ENCODE peak calls at places on chromosomes 5 and 9, in ten cellular contexts. J, G, F, T, L, X, I, H, K and Y are unnamed samples.

GRCh38 chr5:137195483-137195882 is 303.6 kb downstream of the SPOCK1 start:
- DNase-seq in J (no peak), G (no peak), F (no peak), T (no peak), L (no peak), X (no peak), I (peak), H (peak), K (no peak), Y (no peak)

GRCh38 chr5:121976979-121977378 is 15.2 kb downstream of the SRFBP1 start:
- DNase-seq in J (peak), G (no peak), F (no peak), T (no peak), L (peak), X (peak), I (peak), H (no peak), K (no peak), Y (no peak)

GRCh38 chr5:104018299-104018698 is 455.7 kb upstream of the NUDT12 start:
- DNase-seq in J (no peak), G (no peak), F (no peak), T (no peak), L (peak), X (no peak), I (no peak), H (no peak), K (no peak), Y (no peak)

GRCh38 chr9:117768740-117769400 is 64.7 kb downstream of the TLR4 start:
- DNase-seq in J (peak), G (no peak), F (no peak), T (no peak), L (peak), X (no peak), I (no peak), H (no peak), K (no peak), Y (no peak)

GRCh38 chr5:141374627-141375026 is 936 bp downstream of the PCDHGA6 start:
- DNase-seq in J (no peak), G (no peak), F (no peak), T (no peak), L (no peak), X (no peak), I (no peak), H (no peak), K (no peak), Y (no peak)

GRCh38 chr5:117041926-117042595 is 467.4 kb upstream of the SEMA6A start:
- DNase-seq in J (no peak), G (no peak), F (no peak), T (no peak), L (no peak), X (no peak), I (no peak), H (no peak), K (no peak), Y (no peak)

GRCh38 chr9:16069671-16070586 is 517.1 kb downstream of the CCDC171 start:
- DNase-seq in J (peak), G (no peak), F (no peak), T (no peak), L (peak), X (peak), I (no peak), H (no peak), K (no peak), Y (peak)

GRCh38 chr5:106940986-106941385 is 729.8 kb downstream of the EFNA5 start:
- DNase-seq in J (peak), G (peak), F (no peak), T (no peak), L (no peak), X (no peak), I (peak), H (peak), K (peak), Y (peak)

GRCh38 chr9:125829743-125830142 is 82.6 kb downstream of the PBX3 start:
- DNase-seq in J (peak), G (no peak), F (no peak), T (peak), L (peak), X (peak), I (no peak), H (no peak), K (no peak), Y (no peak)

GRCh38 chr5:161358446-161358845 is 188.1 kb downstream of the GABRB2 start:
- DNase-seq in J (no peak), G (no peak), F (no peak), T (no peak), L (no peak), X (no peak), I (no peak), H (no peak), K (no peak), Y (no peak)

GRCh38 chr5:160979356-160979755 is 127.3 kb upstream of the ATP10B start:
- DNase-seq in J (no peak), G (no peak), F (no peak), T (no peak), L (no peak), X (no peak), I (no peak), H (no peak), K (no peak), Y (no peak)

GRCh38 chr9:73370053-73370452 is 218.4 kb downstream of the ANXA1 start:
- DNase-seq in J (no peak), G (no peak), F (no peak), T (no peak), L (no peak), X (no peak), I (peak), H (no peak), K (no peak), Y (no peak)

GRCh38 chr9:109181284-109181683 is 14.2 kb upstream of the FRRS1L start:
- DNase-seq in J (no peak), G (no peak), F (no peak), T (no peak), L (no peak), X (no peak), I (no peak), H (no peak), K (no peak), Y (no peak)

GRCh38 chr5:84729326-84729725 is 344.6 kb upstream of the EDIL3 start:
- DNase-seq in J (no peak), G (no peak), F (no peak), T (no peak), L (peak), X (peak), I (peak), H (no peak), K (no peak), Y (no peak)

GRCh38 chr9:126051446-126052130 is 275.0 kb upstream of the MVB12B start:
- DNase-seq in J (no peak), G (no peak), F (no peak), T (no peak), L (no peak), X (no peak), I (no peak), H (no peak), K (no peak), Y (no peak)

GRCh38 chr9:133194597-133194996 is 14.5 kb downstream of the OBP2B start:
- DNase-seq in J (no peak), G (no peak), F (no peak), T (no peak), L (no peak), X (no peak), I (no peak), H (no peak), K (no peak), Y (no peak)

GRCh38 chr5:24923400-24923799 is 278.6 kb upstream of the CDH10 start:
- DNase-seq in J (no peak), G (no peak), F (no peak), T (no peak), L (no peak), X (no peak), I (no peak), H (no peak), K (no peak), Y (no peak)

GRCh38 chr9:37390759-37391158 is 31.7 kb upstream of the GRHPR start:
- DNase-seq in J (no peak), G (no peak), F (no peak), T (no peak), L (no peak), X (no peak), I (peak), H (peak), K (peak), Y (no peak)

GRCh38 chr9:73640971-73641370 is 489.3 kb downstream of the ANXA1 start:
- DNase-seq in J (no peak), G (no peak), F (no peak), T (no peak), L (no peak), X (no peak), I (no peak), H (no peak), K (no peak), Y (no peak)

DNA sequence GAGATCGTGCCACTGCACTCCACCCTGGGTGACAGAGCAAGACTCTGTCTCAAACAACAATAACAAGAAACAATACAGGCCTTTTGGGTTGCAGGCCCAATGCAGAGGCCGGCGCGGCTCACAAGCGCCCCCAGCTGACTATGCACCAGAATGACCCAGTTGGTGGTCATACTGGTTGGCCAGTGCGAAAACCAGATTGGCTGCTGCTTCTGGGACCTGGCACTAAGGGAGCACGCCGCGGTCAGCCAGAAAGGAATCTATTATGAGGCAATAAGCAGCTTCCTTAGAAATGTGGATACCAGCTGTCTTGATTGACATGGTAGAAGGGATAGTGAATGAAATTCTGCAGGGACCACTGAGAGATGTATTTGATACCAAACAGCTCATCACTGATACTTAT is 35.0 kb downstream of the RANBP17 start:
- DNase-seq in J (peak), G (no peak), F (no peak), T (no peak), L (peak), X (peak), I (no peak), H (no peak), K (peak), Y (no peak)
- TF ChIP-seq CTCF in J (peak), G (peak), F (no peak), T (peak), L (peak), X (peak), I (peak), H (no peak), K (peak), Y (no peak)

GRCh38 chr5:99010294-99010693 is 81.5 kb upstream of the CHD1 start:
- DNase-seq in J (no peak), G (no peak), F (no peak), T (no peak), L (no peak), X (no peak), I (no peak), H (no peak), K (no peak), Y (no peak)
- H3K4me3 ChIP-seq in J (no peak), G (no peak), F (no peak), T (no peak), L (no peak), X (no peak), I (no peak), H (no peak), K (no peak), Y (no peak)

DNA sequence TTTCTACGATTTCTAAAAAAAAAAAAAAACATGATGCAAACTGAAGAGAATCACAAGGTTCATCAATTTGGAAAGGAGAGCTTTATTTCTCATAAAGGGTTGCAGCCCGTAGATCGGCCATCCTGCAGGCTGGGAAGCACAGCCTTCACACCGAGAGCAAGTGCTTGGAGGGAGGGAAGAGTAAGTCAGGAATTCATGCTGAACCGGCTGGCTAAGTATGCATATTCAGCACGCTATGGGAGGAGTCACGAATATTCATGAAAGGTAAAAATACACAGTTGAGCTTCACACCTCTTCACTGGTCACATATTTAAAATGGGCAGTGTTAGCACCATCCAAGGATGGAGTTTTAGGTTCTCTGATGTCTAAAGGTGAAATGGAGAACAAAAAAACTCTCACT is 52.6 kb upstream of the SEMA4D start:
- DNase-seq in J (no peak), G (no peak), F (no peak), T (no peak), L (no peak), X (no peak), I (no peak), H (no peak), K (no peak), Y (no peak)
- TF ChIP-seq CTCF in J (no peak), G (no peak), F (no peak), T (no peak), L (no peak), X (no peak), I (no peak), H (no peak), K (no peak), Y (no peak)

GRCh38 chr5:157051604-157052245 is 7.2 kb downstream of the HAVCR1 start:
- DNase-seq in J (no peak), G (no peak), F (no peak), T (no peak), L (no peak), X (no peak), I (no peak), H (no peak), K (no peak), Y (no peak)

GRCh38 chr5:157049605-157050004 is 9.3 kb downstream of the HAVCR1 start:
- DNase-seq in J (peak), G (no peak), F (no peak), T (no peak), L (no peak), X (no peak), I (no peak), H (no peak), K (peak), Y (peak)

GRCh38 chr5:157046041-157046440 is 12.9 kb downstream of the HAVCR1 start:
- DNase-seq in J (peak), G (no peak), F (no peak), T (peak), L (no peak), X (no peak), I (no peak), H (peak), K (peak), Y (peak)

GRCh38 chr5:157047898-157048297 is 11.0 kb downstream of the HAVCR1 start:
- DNase-seq in J (no peak), G (no peak), F (no peak), T (no peak), L (no peak), X (no peak), I (no peak), H (no peak), K (no peak), Y (no peak)

GRCh38 chr5:157050050-157050449 is 8.9 kb downstream of the HAVCR1 start:
- DNase-seq in J (no peak), G (no peak), F (no peak), T (no peak), L (no peak), X (no peak), I (no peak), H (no peak), K (no peak), Y (no peak)
- H3K4me3 ChIP-seq in J (no peak), G (no peak), F (no peak), T (no peak), L (no peak), X (no peak), I (no peak), H (no peak), K (no peak), Y (no peak)